ENCODE peak calls at places on chromosomes 6 and 20, in four cellular contexts. I, T, K and O are unnamed samples.

GRCh38 chr20:33415948-33416347 is 14.6 kb upstream of the CDK5RAP1 start:
- DNase-seq in I (peak), T (no peak), K (no peak), O (no peak)

GRCh38 chr6:72622094-72622540 is 253 bp downstream of the KCNQ5 start:
- DNase-seq in I (peak), T (peak), K (no peak), O (no peak)

GRCh38 chr6:4687989-4688947 is 87.9 kb upstream of the CDYL start:
- DNase-seq in I (no peak), T (peak), K (no peak), O (no peak)

GRCh38 chr20:49865559-49865958 is 49.8 kb downstream of the SPATA2 start:
- DNase-seq in I (no peak), T (no peak), K (no peak), O (no peak)

GRCh38 chr20:51534764-51535386 is 7.6 kb downstream of the NFATC2 start:
- DNase-seq in I (no peak), T (no peak), K (no peak), O (no peak)

GRCh38 chr6:140601409-140601808 is 1227.0 kb upstream of the CITED2 start:
- DNase-seq in I (no peak), T (no peak), K (no peak), O (no peak)

GRCh38 chr20:12815369-12815768 is 193.4 kb upstream of the SPTLC3 start:
- DNase-seq in I (no peak), T (no peak), K (no peak), O (no peak)

GRCh38 chr20:19783966-19784401 is 25.9 kb downstream of the RIN2 start:
- DNase-seq in I (no peak), T (peak), K (no peak), O (no peak)

GRCh38 chr6:3848380-3848779 is 793 bp upstream of the FAM50B start:
- DNase-seq in I (no peak), T (no peak), K (no peak), O (no peak)

GRCh38 chr20:4810446-4811019 is 88.8 kb downstream of the PRND start:
- DNase-seq in I (no peak), T (no peak), K (no peak), O (no peak)

GRCh38 chr6:36755435-36756348 is 58.1 kb downstream of the RAB44 start:
- DNase-seq in I (no peak), T (no peak), K (no peak), O (no peak)

GRCh38 chr6:151161363-151161762 is 78.4 kb upstream of the AKAP12 start:
- DNase-seq in I (no peak), T (no peak), K (no peak), O (no peak)

GRCh38 chr20:55415567-55416142 is 589.7 kb downstream of the CBLN4 start:
- DNase-seq in I (no peak), T (no peak), K (no peak), O (no peak)

GRCh38 chr6:44738652-44739141 is 351.2 kb downstream of the CDC5L start:
- DNase-seq in I (no peak), T (no peak), K (no peak), O (no peak)

GRCh38 chr6:146928503-146928902 is 275.7 kb upstream of the STXBP5 start:
- DNase-seq in I (no peak), T (no peak), K (no peak), O (no peak)

GRCh38 chr20:13220857-13221297 is at the start of gene ISM1:
- DNase-seq in I (no peak), T (no peak), K (no peak), O (no peak)

GRCh38 chr6:166862287-166862977 is 93.9 kb downstream of the RNASET2 start:
- DNase-seq in I (peak), T (no peak), K (no peak), O (no peak)